ENCODE peak calls at places on chromosomes 13 and 19, in eight cellular contexts. Q, I, E, S, B, L, K and T are unnamed samples.

GRCh38 chr13:113486698-113487097 is 3.8 kb downstream of the DCUN1D2 start:
- DNase-seq in Q (no peak), I (no peak), E (no peak), S (no peak), B (no peak), L (no peak), K (no peak), T (no peak)

GRCh38 chr19:18262917-18263316 is 11.3 kb downstream of the IQCN start:
- DNase-seq in Q (no peak), I (no peak), E (peak; percentile 44), S (no peak), B (no peak), L (no peak), K (peak; percentile 31), T (no peak)

GRCh38 chr13:36297600-36298338 is at the start of gene CCDC169:
- DNase-seq in Q (peak; percentile 58), I (peak; percentile 77), E (peak; percentile 52), S (peak; percentile 63), B (peak; percentile 12), L (peak; percentile 83), K (peak; percentile 61), T (peak; percentile 29)

GRCh38 chr13:53010374-53011105 is 18.1 kb upstream of the OLFM4 start:
- DNase-seq in Q (no peak), I (peak; percentile 57), E (no peak), S (no peak), B (no peak), L (no peak), K (no peak), T (no peak)

GRCh38 chr19:42081584-42082258 is 5.8 kb downstream of the ZNF574 start:
- DNase-seq in Q (peak; percentile 67), I (peak; percentile 27), E (peak; percentile 82), S (no peak), B (no peak), L (no peak), K (peak; percentile 64), T (peak; percentile 46)

GRCh38 chr19:17863520-17864182 is 3.9 kb downstream of the RPL18A start:
- DNase-seq in Q (no peak), I (no peak), E (no peak), S (no peak), B (no peak), L (no peak), K (no peak), T (no peak)

GRCh38 chr13:26541041-26541440 is 16.4 kb upstream of the WASF3 start:
- DNase-seq in Q (no peak), I (no peak), E (no peak), S (no peak), B (no peak), L (no peak), K (no peak), T (no peak)

GRCh38 chr13:42574435-42575311 is 721 bp downstream of the TNFSF11 start:
- DNase-seq in Q (no peak), I (no peak), E (peak; percentile 30), S (no peak), B (peak; percentile 89), L (no peak), K (no peak), T (peak; percentile 85)

GRCh38 chr19:53626941-53627340 is 4.9 kb upstream of the DPRX start:
- DNase-seq in Q (no peak), I (no peak), E (no peak), S (no peak), B (no peak), L (no peak), K (no peak), T (no peak)

GRCh38 chr19:40806385-40807146 is 7.6 kb downstream of the EGLN2 start:
- DNase-seq in Q (peak; percentile 99), I (peak; percentile 62), E (peak; percentile 99), S (peak; percentile 77), B (peak; percentile 80), L (peak; percentile 93), K (peak; percentile 97), T (peak; percentile 74)

GRCh38 chr19:55504981-55505380 is 16.7 kb downstream of the SSC5D start:
- DNase-seq in Q (no peak), I (no peak), E (no peak), S (no peak), B (no peak), L (no peak), K (no peak), T (no peak)

GRCh38 chr19:39252458-39252857 is 3.8 kb upstream of the IFNL4 start:
- DNase-seq in Q (no peak), I (no peak), E (no peak), S (no peak), B (no peak), L (no peak), K (no peak), T (no peak)

GRCh38 chr19:6849876-6850275 is 37.5 kb upstream of the ADGRE1 start:
- DNase-seq in Q (peak; percentile 10), I (no peak), E (peak; percentile 61), S (no peak), B (no peak), L (no peak), K (no peak), T (no peak)

GRCh38 chr19:37948362-37948761 is 41.4 kb downstream of the SIPA1L3 start:
- DNase-seq in Q (no peak), I (no peak), E (no peak), S (no peak), B (no peak), L (no peak), K (no peak), T (no peak)

GRCh38 chr19:41726493-41726892 is 18.1 kb downstream of the CEACAM5 start:
- DNase-seq in Q (no peak), I (no peak), E (no peak), S (no peak), B (no peak), L (no peak), K (no peak), T (no peak)

GRCh38 chr19:17420267-17420924 is 549 bp downstream of the MVB12A start:
- DNase-seq in Q (no peak), I (peak; percentile 67), E (peak; percentile 13), S (peak; percentile 23), B (no peak), L (peak; percentile 78), K (no peak), T (peak; percentile 51)

GRCh38 chr13:41658057-41658642 is 200.8 kb downstream of the RGCC start:
- DNase-seq in Q (peak; percentile 83), I (no peak), E (peak; percentile 91), S (no peak), B (no peak), L (no peak), K (peak; percentile 83), T (no peak)

GRCh38 chr19:570315-570714 is 2.1 kb upstream of the BSG start:
- DNase-seq in Q (no peak), I (no peak), E (no peak), S (no peak), B (no peak), L (peak; percentile 70), K (no peak), T (no peak)

GRCh38 chr13:63107163-63107935 is 1691.7 kb upstream of the PCDH20 start:
- DNase-seq in Q (peak; percentile 14), I (peak; percentile 2), E (peak; percentile 18), S (no peak), B (no peak), L (no peak), K (peak; percentile 33), T (no peak)

GRCh38 chr13:35165205-35165604 is 223.1 kb downstream of the NBEA start:
- DNase-seq in Q (no peak), I (no peak), E (no peak), S (no peak), B (no peak), L (no peak), K (no peak), T (no peak)

GRCh38 chr13:105266615-105267014 is 1268.8 kb downstream of the EFNB2 start:
- DNase-seq in Q (no peak), I (no peak), E (no peak), S (no peak), B (no peak), L (no peak), K (no peak), T (no peak)

GRCh38 chr19:2132731-2133490 is 18.5 kb downstream of the AP3D1 start:
- DNase-seq in Q (no peak), I (no peak), E (no peak), S (peak; percentile 52), B (no peak), L (no peak), K (no peak), T (no peak)

GRCh38 chr19:38023245-38023644 is 116.2 kb downstream of the SIPA1L3 start:
- DNase-seq in Q (peak; percentile 64), I (no peak), E (peak; percentile 46), S (no peak), B (no peak), L (no peak), K (peak; percentile 72), T (no peak)

GRCh38 chr19:46218160-46218559 is 11.4 kb upstream of the IGFL1 start:
- DNase-seq in Q (peak; percentile 50), I (no peak), E (peak; percentile 39), S (no peak), B (no peak), L (no peak), K (peak; percentile 46), T (peak; percentile 36)

GRCh38 chr13:73341748-73342147 is 282.9 kb downstream of the KLF5 start:
- DNase-seq in Q (peak; percentile 29), I (peak; percentile 79), E (peak; percentile 48), S (no peak), B (no peak), L (no peak), K (peak; percentile 70), T (no peak)

GRCh38 chr19:32357720-32358119 is 12.3 kb downstream of the ZNF507 start:
- DNase-seq in Q (no peak), I (no peak), E (peak; percentile 43), S (no peak), B (no peak), L (no peak), K (peak; percentile 31), T (no peak)

GRCh38 chr19:12833747-12834417 is 497 bp downstream of the RTBDN start:
- DNase-seq in Q (no peak), I (peak; percentile 50), E (no peak), S (no peak), B (no peak), L (no peak), K (no peak), T (peak; percentile 69)
- TF ChIP-seq CTCF in Q (no peak), I (no peak), E (no peak), S (no peak), B (no peak), L (no peak), K (no peak), T (no peak)

GRCh38 chr19:24159707-24160106 is 72.7 kb downstream of the ZNF254 start:
- DNase-seq in Q (peak; percentile 24), I (peak; percentile 6), E (peak; percentile 58), S (no peak), B (no peak), L (no peak), K (peak; percentile 23), T (no peak)
- TF ChIP-seq CTCF in Q (peak; percentile 55), I (no peak), E (peak; percentile 80), S (peak; percentile 44), B (peak; percentile 46), L (no peak), K (peak; percentile 60), T (peak; percentile 26)

GRCh38 chr13:96052655-96053002 is 572 bp downstream of the UGGT2 start:
- DNase-seq in Q (peak; percentile 72), I (peak; percentile 64), E (peak; percentile 77), S (no peak), B (no peak), L (no peak), K (peak; percentile 85), T (no peak)

GRCh38 chr13:96053003-96053703 is at the start of gene UGGT2:
- DNase-seq in Q (peak; percentile 96), I (peak; percentile 98), E (peak; percentile 96), S (peak; percentile 96), B (peak; percentile 94), L (peak; percentile 96), K (peak; percentile 95), T (peak; percentile 98)
- TF ChIP-seq CTCF in Q (no peak), I (no peak), E (no peak), S (peak; percentile 23), B (no peak), L (no peak), K (no peak), T (no peak)

GRCh38 chr13:19117913-19118739 is 63.5 kb downstream of the TUBA3C start:
- DNase-seq in Q (no peak), I (no peak), E (no peak), S (no peak), B (no peak), L (no peak), K (no peak), T (no peak)
- TF ChIP-seq CTCF in Q (no peak), I (no peak), E (no peak), S (no peak), B (no peak), L (no peak), K (no peak), T (no peak)